ENCODE peak calls at places on chromosomes 5 and 9, in five cellular contexts. P is ureter, H is natural killer cell, B is H4, F is A549. R is an unnamed sample.

GRCh38 chr9:76444530-76444929 is 14.5 kb upstream of the GCNT1 start:
- DNase-seq in B (no peak), H (no peak), F (no peak), P (no peak), R (no peak)

GRCh38 chr9:77999231-77999631 is 32.4 kb downstream of the GNAQ start:
- DNase-seq in F (no peak), P (no peak), B (no peak), H (no peak), R (no peak)

GRCh38 chr5:95382843-95383242 is 8.3 kb upstream of the FAM81B start:
- DNase-seq in B (peak; percentile 53), P (no peak), F (no peak), H (no peak), R (no peak)

GRCh38 chr9:91060520-91061343 is 259.1 kb downstream of the SYK start:
- DNase-seq in H (no peak), P (peak; percentile 78), B (peak; percentile 94), F (peak; percentile 91), R (no peak)

GRCh38 chr9:113523421-113524141 is 60.1 kb downstream of the RGS3 start:
- DNase-seq in P (no peak), B (no peak), H (peak; percentile 51), F (no peak), R (peak; percentile 66)

GRCh38 chr5:113612060-113612496 is 98.6 kb downstream of the YTHDC2 start:
- DNase-seq in F (peak; percentile 35), B (peak; percentile 60), P (no peak), H (no peak), R (no peak)

GRCh38 chr9:86846679-86847078 is 100.6 kb downstream of the GAS1 start:
- DNase-seq in H (no peak), P (no peak), B (no peak), F (no peak), R (no peak)

GRCh38 chr9:19410594-19410993 is 1.8 kb downstream of the ACER2 start:
- DNase-seq in B (no peak), P (no peak), H (no peak), F (no peak), R (no peak)

GRCh38 chr5:109936996-109937395 is 247.3 kb downstream of the MAN2A1 start:
- DNase-seq in H (no peak), F (no peak), B (no peak), P (no peak), R (no peak)

GRCh38 chr5:129342796-129343195 is 117.3 kb upstream of the ADAMTS19 start:
- DNase-seq in B (no peak), P (no peak), H (no peak), F (no peak), R (no peak)

GRCh38 chr5:143393516-143393915 is 10.0 kb downstream of the NR3C1 start:
- DNase-seq in H (no peak), F (no peak), P (no peak), B (no peak), R (no peak)

GRCh38 chr5:98101131-98101530 is 672.3 kb upstream of the RGMB start:
- DNase-seq in F (no peak), P (no peak), H (no peak), B (no peak), R (no peak)

GRCh38 chr9:76876098-76876497 is 29.8 kb downstream of the PRUNE2 start:
- DNase-seq in H (no peak), F (no peak), B (no peak), P (no peak), R (no peak)

GRCh38 chr5:171450423-171451246 is 31.2 kb downstream of the FGF18 start:
- DNase-seq in B (peak; percentile 48), F (no peak), P (peak; percentile 75), H (no peak), R (no peak)

GRCh38 chr9:88684046-88684445 is 149.1 kb downstream of the NXNL2 start:
- DNase-seq in B (no peak), P (no peak), H (no peak), F (no peak), R (no peak)

GRCh38 chr9:136820947-136821332 is 13.2 kb downstream of the RABL6 start:
- DNase-seq in F (no peak), B (no peak), H (no peak), P (no peak), R (no peak)

GRCh38 chr9:78267889-78268288 is 29.0 kb upstream of the PSAT1 start:
- DNase-seq in H (no peak), F (no peak), B (no peak), P (no peak), R (no peak)

GRCh38 chr9:9003184-9003583 is 1203.6 kb upstream of the DMAC1 start:
- DNase-seq in P (no peak), B (peak; percentile 3), H (no peak), F (peak; percentile 3), R (no peak)

GRCh38 chr5:87114631-87115030 is 153.1 kb upstream of the RASA1 start:
- DNase-seq in F (no peak), B (no peak), P (no peak), H (no peak), R (no peak)

GRCh38 chr5:156326718-156327259 is at the start of gene SGCD:
- DNase-seq in H (no peak), P (peak; percentile 54), B (no peak), F (peak; percentile 47), R (no peak)

GRCh38 chr9:124410321-124410913 is 4.8 kb downstream of the PSMB7 start:
- DNase-seq in P (no peak), B (no peak), H (no peak), F (no peak), R (no peak)

GRCh38 chr5:14665949-14666741 is 1.6 kb downstream of the OTULIN start:
- DNase-seq in H (peak; percentile 28), F (peak; percentile 17), B (peak; percentile 40), P (no peak), R (peak; percentile 45)

GRCh38 chr5:75412111-75412990 is 75.3 kb downstream of the HMGCR start:
- DNase-seq in B (peak; percentile 9), P (no peak), H (no peak), F (no peak), R (no peak)

GRCh38 chr5:6820851-6821479 is 107.7 kb downstream of the TENT4A start:
- DNase-seq in F (peak; percentile 60), B (no peak), H (peak; percentile 21), P (no peak), R (no peak)

GRCh38 chr9:30609713-30610112 is 1774.7 kb upstream of the ACO1 start:
- DNase-seq in P (no peak), F (no peak), H (no peak), B (no peak), R (no peak)

GRCh38 chr5:160463775-160464465 is 42.3 kb downstream of the PTTG1 start:
- DNase-seq in B (peak; percentile 9), P (no peak), H (no peak), F (no peak), R (no peak)

GRCh38 chr9:71446081-71446480 is 322.2 kb downstream of the CEMIP2 start:
- DNase-seq in H (no peak), F (no peak), P (no peak), B (no peak), R (no peak)

GRCh38 chr9:124863371-124863831 is 1.5 kb downstream of the ARPC5L start:
- DNase-seq in F (no peak), P (no peak), H (no peak), B (no peak), R (no peak)

GRCh38 chr5:59656351-59657254 is 236.9 kb downstream of the PDE4D start:
- DNase-seq in H (no peak), B (no peak), P (no peak), F (no peak), R (no peak)

GRCh38 chr9:130110166-130110565 is 56.5 kb downstream of the GPR107 start:
- DNase-seq in H (no peak), B (no peak), P (no peak), F (no peak), R (no peak)

GRCh38 chr5:35863159-35863558 is 6.5 kb downstream of the IL7R start:
- DNase-seq in P (no peak), B (no peak), F (no peak), H (no peak), R (no peak)

GRCh38 chr5:165209101-165209727 is 1703.8 kb downstream of the MAT2B start:
- DNase-seq in H (no peak), P (no peak), F (peak; percentile 29), B (peak; percentile 6), R (no peak)

GRCh38 chr9:76677481-76678055 is 86.7 kb upstream of the PCA3 start:
- DNase-seq in H (no peak), P (no peak), F (no peak), B (peak; percentile 46), R (no peak)

GRCh38 chr5:147216552-147217154 is 18.2 kb upstream of the STK32A start:
- DNase-seq in F (no peak), P (no peak), H (no peak), B (peak; percentile 85), R (peak; percentile 6)

GRCh38 chr5:9284781-9285307 is 261.0 kb downstream of the SEMA5A start:
- DNase-seq in H (no peak), P (peak; percentile 46), F (no peak), B (no peak), R (no peak)

R was measured in CD8-positive, alpha-beta memory T cell.